ENCODE peak calls at places on chromosomes 4 and X, in six cellular contexts. X, A, M, Y, P and F are unnamed samples.

GRCh38 chr4:139315221-139315675 is 13.0 kb upstream of the NDUFC1 start:
- DNase-seq in X (no peak), A (no peak), M (no peak), Y (peak), P (no peak), F (no peak)

GRCh38 chrX:148146121-148146520 is 165.0 kb downstream of the FMR1NB start:
- DNase-seq in X (no peak), A (no peak), M (no peak), Y (peak), P (no peak), F (no peak)

GRCh38 chr4:113050837-113051236 is 1.4 kb downstream of the ANK2 start:
- DNase-seq in X (no peak), A (no peak), M (no peak), Y (no peak), P (no peak), F (no peak)

GRCh38 chrX:1248381-1249061 is 20.1 kb upstream of the CSF2RA start:
- DNase-seq in X (no peak), A (no peak), M (no peak), Y (peak), P (no peak), F (no peak)

GRCh38 chrX:122579521-122579920 is 604.6 kb upstream of the GRIA3 start:
- DNase-seq in X (no peak), A (no peak), M (no peak), Y (no peak), P (no peak), F (peak)

GRCh38 chrX:9188117-9188516 is 154.2 kb upstream of the FAM9B start:
- DNase-seq in X (no peak), A (no peak), M (no peak), Y (no peak), P (no peak), F (no peak)

GRCh38 chr4:114519368-114519767 is 79.2 kb upstream of the UGT8 start:
- DNase-seq in X (no peak), A (no peak), M (no peak), Y (no peak), P (no peak), F (peak)

GRCh38 chr4:129240816-129241215 is 144.9 kb downstream of the C4orf33 start:
- DNase-seq in X (no peak), A (no peak), M (peak), Y (no peak), P (no peak), F (peak)

GRCh38 chrX:15474058-15474457 is 19.1 kb downstream of the PIR start:
- DNase-seq in X (no peak), A (no peak), M (no peak), Y (no peak), P (no peak), F (no peak)

GRCh38 chr4:139014391-139015268 is 951 bp upstream of the NOCT start:
- DNase-seq in X (no peak), A (no peak), M (peak), Y (peak), P (no peak), F (peak)

GRCh38 chr4:52172166-52172565 is 121.1 kb downstream of the SPATA18 start:
- DNase-seq in X (no peak), A (no peak), M (no peak), Y (no peak), P (no peak), F (peak)

GRCh38 chrX:22163306-22163705 is 109.4 kb upstream of the CBLL2 start:
- DNase-seq in X (no peak), A (no peak), M (no peak), Y (no peak), P (no peak), F (no peak)

GRCh38 chr4:164731827-164732474 is 22.0 kb upstream of the SMIM31 start:
- DNase-seq in X (peak), A (peak), M (no peak), Y (peak), P (no peak), F (peak)

GRCh38 chr4:171814545-171814944 is 1.3 kb downstream of the GALNTL6 start:
- DNase-seq in X (no peak), A (no peak), M (no peak), Y (no peak), P (no peak), F (no peak)

GRCh38 chr4:150251752-150252190 is 173.5 kb downstream of the DCLK2 start:
- DNase-seq in X (no peak), A (no peak), M (no peak), Y (peak), P (no peak), F (peak)

GRCh38 chrX:105636667-105637066 is 185.7 kb upstream of the NRK start:
- DNase-seq in X (no peak), A (no peak), M (no peak), Y (no peak), P (no peak), F (no peak)

GRCh38 chr4:145779319-145779801 is 99.4 kb downstream of the C4orf51 start:
- DNase-seq in X (no peak), A (no peak), M (no peak), Y (no peak), P (no peak), F (peak)

GRCh38 chr4:7970031-7970946 is 30.6 kb upstream of the AFAP1 start:
- DNase-seq in X (peak), A (peak), M (no peak), Y (no peak), P (peak), F (peak)

GRCh38 chrX:66919280-66919832 is 280.5 kb upstream of the EDA2R start:
- DNase-seq in X (no peak), A (no peak), M (peak), Y (no peak), P (no peak), F (no peak)

GRCh38 chrX:66039916-66040315 is at the start of gene VSIG4:
- DNase-seq in X (no peak), A (no peak), M (no peak), Y (no peak), P (no peak), F (no peak)

GRCh38 chrX:9635805-9636204 is 129.8 kb downstream of the GPR143 start:
- DNase-seq in X (no peak), A (no peak), M (no peak), Y (peak), P (no peak), F (no peak)

GRCh38 chrX:23953908-23954269 is 46.1 kb downstream of the CXorf58 start:
- DNase-seq in X (no peak), A (no peak), M (no peak), Y (peak), P (no peak), F (no peak)